ENCODE peak calls at places on chromosome 16, in seven cellular contexts. A is head of caudate nucleus; V is DMS53; T is SJSA1; R is fibroblast of villous mesenchyme; G is effector memory CD4-positive, alpha-beta T cell; F is SHP77. C is an unnamed sample.

GRCh38 chr16:65414284-65414984 is 292.6 kb upstream of the CDH11 start:
- DNase-seq in A (no peak), V (no peak), T (peak), R (peak), G (no peak), F (no peak), C (no peak)

GRCh38 chr16:58306327-58306726 is 11.5 kb upstream of the PRSS54 start:
- DNase-seq in A (no peak), V (peak), T (no peak), R (peak), G (no peak), F (no peak), C (peak)

GRCh38 chr16:85395913-85396878 is 216.9 kb upstream of the GSE1 start:
- DNase-seq in A (peak), V (no peak), T (no peak), R (peak), G (no peak), F (peak), C (peak)

GRCh38 chr16:83833921-83834320 is 26.1 kb downstream of the HSBP1 start:
- DNase-seq in A (peak), V (no peak), T (no peak), R (no peak), G (no peak), F (no peak), C (no peak)

GRCh38 chr16:89093602-89094251 is at the start of gene ACSF3:
- DNase-seq in A (peak), V (peak), T (peak), R (peak), G (peak), F (peak), C (peak)

GRCh38 chr16:86680137-86680536 is 101.8 kb downstream of the FOXL1 start:
- DNase-seq in A (no peak), V (no peak), T (peak), R (peak), G (no peak), F (no peak), C (no peak)

GRCh38 chr16:12341423-12341822 is 364.9 kb downstream of the SNX29 start:
- DNase-seq in A (no peak), V (peak), T (no peak), R (peak), G (no peak), F (peak), C (no peak)

GRCh38 chr16:85490971-85491771 is 122.0 kb upstream of the GSE1 start:
- DNase-seq in A (no peak), V (peak), T (no peak), R (no peak), G (no peak), F (no peak), C (no peak)

GRCh38 chr16:12176051-12176450 is 199.5 kb downstream of the SNX29 start:
- DNase-seq in A (no peak), V (no peak), T (no peak), R (peak), G (no peak), F (no peak), C (no peak)

GRCh38 chr16:65773319-65773874 is 593.1 kb upstream of the CDH5 start:
- DNase-seq in A (no peak), V (no peak), T (no peak), R (no peak), G (no peak), F (no peak), C (no peak)

GRCh38 chr16:48681520-48681919 is 71.5 kb upstream of the N4BP1 start:
- DNase-seq in A (no peak), V (no peak), T (no peak), R (no peak), G (no peak), F (no peak), C (no peak)

GRCh38 chr16:85635545-85636140 is 22.5 kb downstream of the GSE1 start:
- DNase-seq in A (no peak), V (peak), T (no peak), R (no peak), G (no peak), F (no peak), C (no peak)

GRCh38 chr16:84391151-84391873 is 23.0 kb downstream of the ATP2C2 start:
- DNase-seq in A (no peak), V (no peak), T (no peak), R (peak), G (no peak), F (no peak), C (no peak)

GRCh38 chr16:67022531-67023214 is 6.3 kb upstream of the CBFB start:
- DNase-seq in A (no peak), V (no peak), T (no peak), R (no peak), G (no peak), F (no peak), C (peak)

GRCh38 chr16:4395055-4395726 is 21.2 kb downstream of the CORO7 start:
- DNase-seq in A (no peak), V (no peak), T (no peak), R (no peak), G (no peak), F (no peak), C (no peak)

GRCh38 chr16:10037771-10038170 is 144.5 kb downstream of the GRIN2A start:
- DNase-seq in A (no peak), V (no peak), T (no peak), R (peak), G (no peak), F (no peak), C (no peak)

GRCh38 chr16:58499615-58500328 is at the start of gene NDRG4:
- DNase-seq in A (peak), V (peak), T (peak), R (peak), G (peak), F (peak), C (peak)

GRCh38 chr16:3819741-3820724 is 60.5 kb downstream of the CREBBP start:
- DNase-seq in A (no peak), V (peak), T (peak), R (peak), G (no peak), F (peak), C (peak)

GRCh38 chr16:66458853-66459252 is 31.8 kb downstream of the BEAN1 start:
- DNase-seq in A (no peak), V (no peak), T (no peak), R (no peak), G (no peak), F (no peak), C (no peak)

GRCh38 chr16:12459401-12459791 is 344.3 kb downstream of the CPPED1 start:
- DNase-seq in A (peak), V (no peak), T (no peak), R (no peak), G (no peak), F (no peak), C (no peak)

GRCh38 chr16:55567382-55567781 is 898 bp downstream of the CAPNS2 start:
- DNase-seq in A (no peak), V (no peak), T (no peak), R (peak), G (no peak), F (no peak), C (no peak)

GRCh38 chr16:57381791-57382534 is 9.7 kb downstream of the CX3CL1 start:
- DNase-seq in A (no peak), V (no peak), T (no peak), R (no peak), G (no peak), F (no peak), C (no peak)

GRCh38 chr16:19521471-19522368 is at the start of gene GDE1:
- DNase-seq in A (peak), V (peak), T (peak), R (peak), G (peak), F (peak), C (peak)

GRCh38 chr16:86229866-86230656 is 280.3 kb upstream of the FOXF1 start:
- DNase-seq in A (peak), V (no peak), T (no peak), R (no peak), G (no peak), F (no peak), C (no peak)

GRCh38 chr16:3879887-3880564 is 487 bp downstream of the CREBBP start:
- DNase-seq in A (peak), V (peak), T (no peak), R (peak), G (peak), F (no peak), C (peak)

GRCh38 chr16:48629531-48629930 is 19.6 kb upstream of the N4BP1 start:
- DNase-seq in A (peak), V (no peak), T (no peak), R (no peak), G (no peak), F (no peak), C (no peak)

GRCh38 chr16:50121278-50121677 is 31.8 kb upstream of the TENT4B start:
- DNase-seq in A (no peak), V (no peak), T (no peak), R (no peak), G (no peak), F (no peak), C (no peak)